ENCODE peak calls at places on chromosomes 13 and 19, in ten cellular contexts. One of them, this sample, is unnamed.

GRCh38 chr13:28535734-28536133 is 40.8 kb upstream of the FLT1 start:
- DNase-seq in NB4: no peak
- DNase-seq in esophagus squamous epithelium: no peak
- DNase-seq in stimulated activated effector memory CD8-positive, alpha-beta T cell treated with anti-CD3 and anti-CD28 coated beads, Interleukin-12 subunit alpha, Interleukin-12 subunit beta, amount 100 ng/mL, for 72 hours: no peak
- DNase-seq in stimulated activated CD4-positive, alpha-beta T cell treated with anti-CD3 and anti-CD28 coated beads, Interleukin-15, amount 100 ng/mL, for 1 hour: no peak
- DNase-seq in caudate nucleus: no peak
- DNase-seq in endodermal cell: no peak
- DNase-seq in pons: no peak
- DNase-seq in WERI-Rb-1: no peak
- DNase-seq in dorsolateral prefrontal cortex: no peak
- DNase-seq in this sample: no peak

GRCh38 chr13:113548778-113549621 is 35.6 kb upstream of the TFDP1 start:
- DNase-seq in NB4: no peak
- DNase-seq in esophagus squamous epithelium: no peak
- DNase-seq in stimulated activated effector memory CD8-positive, alpha-beta T cell treated with anti-CD3 and anti-CD28 coated beads, Interleukin-12 subunit alpha, Interleukin-12 subunit beta, amount 100 ng/mL, for 72 hours: no peak
- DNase-seq in stimulated activated CD4-positive, alpha-beta T cell treated with anti-CD3 and anti-CD28 coated beads, Interleukin-15, amount 100 ng/mL, for 1 hour: no peak
- DNase-seq in caudate nucleus: no peak
- DNase-seq in endodermal cell: peak
- DNase-seq in pons: no peak
- DNase-seq in WERI-Rb-1: peak
- DNase-seq in dorsolateral prefrontal cortex: no peak
- DNase-seq in this sample: no peak

GRCh38 chr13:99380921-99381645 is 73.9 kb upstream of the GPR183 start:
- DNase-seq in NB4: no peak
- DNase-seq in esophagus squamous epithelium: no peak
- DNase-seq in stimulated activated effector memory CD8-positive, alpha-beta T cell treated with anti-CD3 and anti-CD28 coated beads, Interleukin-12 subunit alpha, Interleukin-12 subunit beta, amount 100 ng/mL, for 72 hours: peak
- DNase-seq in stimulated activated CD4-positive, alpha-beta T cell treated with anti-CD3 and anti-CD28 coated beads, Interleukin-15, amount 100 ng/mL, for 1 hour: no peak
- DNase-seq in caudate nucleus: no peak
- DNase-seq in endodermal cell: peak
- DNase-seq in pons: no peak
- DNase-seq in WERI-Rb-1: no peak
- DNase-seq in dorsolateral prefrontal cortex: no peak
- DNase-seq in this sample: no peak

GRCh38 chr19:35902870-35903475 is 644 bp downstream of the HCST start:
- DNase-seq in NB4: no peak
- DNase-seq in esophagus squamous epithelium: no peak
- DNase-seq in stimulated activated effector memory CD8-positive, alpha-beta T cell treated with anti-CD3 and anti-CD28 coated beads, Interleukin-12 subunit alpha, Interleukin-12 subunit beta, amount 100 ng/mL, for 72 hours: no peak
- DNase-seq in stimulated activated CD4-positive, alpha-beta T cell treated with anti-CD3 and anti-CD28 coated beads, Interleukin-15, amount 100 ng/mL, for 1 hour: no peak
- DNase-seq in caudate nucleus: no peak
- DNase-seq in endodermal cell: no peak
- DNase-seq in pons: no peak
- DNase-seq in WERI-Rb-1: no peak
- DNase-seq in dorsolateral prefrontal cortex: no peak
- DNase-seq in this sample: no peak

GRCh38 chr19:9597027-9597426 is 12.7 kb upstream of the ZNF121 start:
- DNase-seq in NB4: no peak
- DNase-seq in esophagus squamous epithelium: no peak
- DNase-seq in stimulated activated effector memory CD8-positive, alpha-beta T cell treated with anti-CD3 and anti-CD28 coated beads, Interleukin-12 subunit alpha, Interleukin-12 subunit beta, amount 100 ng/mL, for 72 hours: no peak
- DNase-seq in stimulated activated CD4-positive, alpha-beta T cell treated with anti-CD3 and anti-CD28 coated beads, Interleukin-15, amount 100 ng/mL, for 1 hour: no peak
- DNase-seq in caudate nucleus: no peak
- DNase-seq in endodermal cell: no peak
- DNase-seq in pons: no peak
- DNase-seq in WERI-Rb-1: no peak
- DNase-seq in dorsolateral prefrontal cortex: no peak
- DNase-seq in this sample: no peak

GRCh38 chr13:33070713-33071112 is 54.5 kb downstream of the KL start:
- DNase-seq in NB4: no peak
- DNase-seq in esophagus squamous epithelium: no peak
- DNase-seq in stimulated activated effector memory CD8-positive, alpha-beta T cell treated with anti-CD3 and anti-CD28 coated beads, Interleukin-12 subunit alpha, Interleukin-12 subunit beta, amount 100 ng/mL, for 72 hours: no peak
- DNase-seq in stimulated activated CD4-positive, alpha-beta T cell treated with anti-CD3 and anti-CD28 coated beads, Interleukin-15, amount 100 ng/mL, for 1 hour: no peak
- DNase-seq in caudate nucleus: no peak
- DNase-seq in endodermal cell: no peak
- DNase-seq in pons: no peak
- DNase-seq in WERI-Rb-1: no peak
- DNase-seq in dorsolateral prefrontal cortex: no peak
- DNase-seq in this sample: no peak

GRCh38 chr19:18815673-18816072 is 16.1 kb upstream of the UPF1 start:
- DNase-seq in NB4: no peak
- DNase-seq in esophagus squamous epithelium: no peak
- DNase-seq in stimulated activated effector memory CD8-positive, alpha-beta T cell treated with anti-CD3 and anti-CD28 coated beads, Interleukin-12 subunit alpha, Interleukin-12 subunit beta, amount 100 ng/mL, for 72 hours: no peak
- DNase-seq in stimulated activated CD4-positive, alpha-beta T cell treated with anti-CD3 and anti-CD28 coated beads, Interleukin-15, amount 100 ng/mL, for 1 hour: no peak
- DNase-seq in caudate nucleus: no peak
- DNase-seq in endodermal cell: no peak
- DNase-seq in pons: no peak
- DNase-seq in WERI-Rb-1: no peak
- DNase-seq in dorsolateral prefrontal cortex: no peak
- DNase-seq in this sample: no peak

GRCh38 chr19:50718255-50719118 is 1.1 kb downstream of the SHANK1 start:
- DNase-seq in NB4: peak
- DNase-seq in esophagus squamous epithelium: no peak
- DNase-seq in stimulated activated effector memory CD8-positive, alpha-beta T cell treated with anti-CD3 and anti-CD28 coated beads, Interleukin-12 subunit alpha, Interleukin-12 subunit beta, amount 100 ng/mL, for 72 hours: no peak
- DNase-seq in stimulated activated CD4-positive, alpha-beta T cell treated with anti-CD3 and anti-CD28 coated beads, Interleukin-15, amount 100 ng/mL, for 1 hour: no peak
- DNase-seq in caudate nucleus: peak
- DNase-seq in endodermal cell: peak
- DNase-seq in pons: no peak
- DNase-seq in WERI-Rb-1: no peak
- DNase-seq in dorsolateral prefrontal cortex: no peak
- DNase-seq in this sample: no peak

GRCh38 chr19:15137777-15138176 is 30.6 kb downstream of the SYDE1 start:
- DNase-seq in NB4: no peak
- DNase-seq in esophagus squamous epithelium: no peak
- DNase-seq in stimulated activated effector memory CD8-positive, alpha-beta T cell treated with anti-CD3 and anti-CD28 coated beads, Interleukin-12 subunit alpha, Interleukin-12 subunit beta, amount 100 ng/mL, for 72 hours: no peak
- DNase-seq in stimulated activated CD4-positive, alpha-beta T cell treated with anti-CD3 and anti-CD28 coated beads, Interleukin-15, amount 100 ng/mL, for 1 hour: no peak
- DNase-seq in caudate nucleus: no peak
- DNase-seq in endodermal cell: peak
- DNase-seq in pons: no peak
- DNase-seq in WERI-Rb-1: no peak
- DNase-seq in dorsolateral prefrontal cortex: no peak
- DNase-seq in this sample: no peak

GRCh38 chr13:31204592-31204991 is 4.8 kb downstream of the B3GLCT start:
- DNase-seq in NB4: peak
- DNase-seq in esophagus squamous epithelium: no peak
- DNase-seq in stimulated activated effector memory CD8-positive, alpha-beta T cell treated with anti-CD3 and anti-CD28 coated beads, Interleukin-12 subunit alpha, Interleukin-12 subunit beta, amount 100 ng/mL, for 72 hours: no peak
- DNase-seq in stimulated activated CD4-positive, alpha-beta T cell treated with anti-CD3 and anti-CD28 coated beads, Interleukin-15, amount 100 ng/mL, for 1 hour: no peak
- DNase-seq in caudate nucleus: no peak
- DNase-seq in endodermal cell: no peak
- DNase-seq in pons: no peak
- DNase-seq in WERI-Rb-1: peak
- DNase-seq in dorsolateral prefrontal cortex: no peak
- DNase-seq in this sample: no peak

GRCh38 chr13:35198821-35199220 is 256.8 kb downstream of the NBEA start:
- DNase-seq in NB4: no peak
- DNase-seq in esophagus squamous epithelium: no peak
- DNase-seq in stimulated activated effector memory CD8-positive, alpha-beta T cell treated with anti-CD3 and anti-CD28 coated beads, Interleukin-12 subunit alpha, Interleukin-12 subunit beta, amount 100 ng/mL, for 72 hours: no peak
- DNase-seq in stimulated activated CD4-positive, alpha-beta T cell treated with anti-CD3 and anti-CD28 coated beads, Interleukin-15, amount 100 ng/mL, for 1 hour: no peak
- DNase-seq in caudate nucleus: no peak
- DNase-seq in endodermal cell: no peak
- DNase-seq in pons: no peak
- DNase-seq in WERI-Rb-1: no peak
- DNase-seq in dorsolateral prefrontal cortex: no peak
- DNase-seq in this sample: no peak

GRCh38 chr19:16326401-16327130 is 1.9 kb downstream of the KLF2 start:
- DNase-seq in NB4: no peak
- DNase-seq in esophagus squamous epithelium: no peak
- DNase-seq in stimulated activated effector memory CD8-positive, alpha-beta T cell treated with anti-CD3 and anti-CD28 coated beads, Interleukin-12 subunit alpha, Interleukin-12 subunit beta, amount 100 ng/mL, for 72 hours: no peak
- DNase-seq in stimulated activated CD4-positive, alpha-beta T cell treated with anti-CD3 and anti-CD28 coated beads, Interleukin-15, amount 100 ng/mL, for 1 hour: peak
- DNase-seq in caudate nucleus: no peak
- DNase-seq in endodermal cell: peak
- DNase-seq in pons: no peak
- DNase-seq in WERI-Rb-1: no peak
- DNase-seq in dorsolateral prefrontal cortex: no peak
- DNase-seq in this sample: no peak

GRCh38 chr13:98890186-98890585 is 87.7 kb downstream of the DOCK9 start:
- DNase-seq in NB4: no peak
- DNase-seq in esophagus squamous epithelium: no peak
- DNase-seq in stimulated activated effector memory CD8-positive, alpha-beta T cell treated with anti-CD3 and anti-CD28 coated beads, Interleukin-12 subunit alpha, Interleukin-12 subunit beta, amount 100 ng/mL, for 72 hours: no peak
- DNase-seq in stimulated activated CD4-positive, alpha-beta T cell treated with anti-CD3 and anti-CD28 coated beads, Interleukin-15, amount 100 ng/mL, for 1 hour: no peak
- DNase-seq in caudate nucleus: peak
- DNase-seq in endodermal cell: no peak
- DNase-seq in pons: peak
- DNase-seq in WERI-Rb-1: no peak
- DNase-seq in dorsolateral prefrontal cortex: peak
- DNase-seq in this sample: peak

GRCh38 chr19:47381653-47382279 is 32.7 kb downstream of the DHX34 start:
- DNase-seq in NB4: peak
- DNase-seq in esophagus squamous epithelium: no peak
- DNase-seq in stimulated activated effector memory CD8-positive, alpha-beta T cell treated with anti-CD3 and anti-CD28 coated beads, Interleukin-12 subunit alpha, Interleukin-12 subunit beta, amount 100 ng/mL, for 72 hours: no peak
- DNase-seq in stimulated activated CD4-positive, alpha-beta T cell treated with anti-CD3 and anti-CD28 coated beads, Interleukin-15, amount 100 ng/mL, for 1 hour: no peak
- DNase-seq in caudate nucleus: no peak
- DNase-seq in endodermal cell: no peak
- DNase-seq in pons: no peak
- DNase-seq in WERI-Rb-1: no peak
- DNase-seq in dorsolateral prefrontal cortex: no peak
- DNase-seq in this sample: no peak

GRCh38 chr13:36559388-36559787 is 114.4 kb upstream of the SERTM1 start:
- DNase-seq in NB4: no peak
- DNase-seq in esophagus squamous epithelium: no peak
- DNase-seq in stimulated activated effector memory CD8-positive, alpha-beta T cell treated with anti-CD3 and anti-CD28 coated beads, Interleukin-12 subunit alpha, Interleukin-12 subunit beta, amount 100 ng/mL, for 72 hours: no peak
- DNase-seq in stimulated activated CD4-positive, alpha-beta T cell treated with anti-CD3 and anti-CD28 coated beads, Interleukin-15, amount 100 ng/mL, for 1 hour: no peak
- DNase-seq in caudate nucleus: no peak
- DNase-seq in endodermal cell: no peak
- DNase-seq in pons: no peak
- DNase-seq in WERI-Rb-1: no peak
- DNase-seq in dorsolateral prefrontal cortex: no peak
- DNase-seq in this sample: no peak

GRCh38 chr13:111326621-111326965 is 6.2 kb downstream of the TEX29 start:
- DNase-seq in NB4: no peak
- DNase-seq in esophagus squamous epithelium: no peak
- DNase-seq in stimulated activated effector memory CD8-positive, alpha-beta T cell treated with anti-CD3 and anti-CD28 coated beads, Interleukin-12 subunit alpha, Interleukin-12 subunit beta, amount 100 ng/mL, for 72 hours: no peak
- DNase-seq in stimulated activated CD4-positive, alpha-beta T cell treated with anti-CD3 and anti-CD28 coated beads, Interleukin-15, amount 100 ng/mL, for 1 hour: no peak
- DNase-seq in caudate nucleus: no peak
- DNase-seq in endodermal cell: no peak
- DNase-seq in pons: no peak
- DNase-seq in WERI-Rb-1: no peak
- DNase-seq in dorsolateral prefrontal cortex: no peak
- DNase-seq in this sample: no peak

GRCh38 chr19:47704024-47704423 is 9.2 kb upstream of the EHD2 start:
- DNase-seq in NB4: no peak
- DNase-seq in esophagus squamous epithelium: no peak
- DNase-seq in stimulated activated effector memory CD8-positive, alpha-beta T cell treated with anti-CD3 and anti-CD28 coated beads, Interleukin-12 subunit alpha, Interleukin-12 subunit beta, amount 100 ng/mL, for 72 hours: no peak
- DNase-seq in stimulated activated CD4-positive, alpha-beta T cell treated with anti-CD3 and anti-CD28 coated beads, Interleukin-15, amount 100 ng/mL, for 1 hour: no peak
- DNase-seq in caudate nucleus: no peak
- DNase-seq in endodermal cell: no peak
- DNase-seq in pons: no peak
- DNase-seq in WERI-Rb-1: no peak
- DNase-seq in dorsolateral prefrontal cortex: no peak
- DNase-seq in this sample: no peak

GRCh38 chr19:40662925-40663711 is 27.3 kb downstream of the NUMBL start:
- DNase-seq in NB4: peak
- DNase-seq in esophagus squamous epithelium: peak
- DNase-seq in stimulated activated effector memory CD8-positive, alpha-beta T cell treated with anti-CD3 and anti-CD28 coated beads, Interleukin-12 subunit alpha, Interleukin-12 subunit beta, amount 100 ng/mL, for 72 hours: peak
- DNase-seq in stimulated activated CD4-positive, alpha-beta T cell treated with anti-CD3 and anti-CD28 coated beads, Interleukin-15, amount 100 ng/mL, for 1 hour: peak
- DNase-seq in caudate nucleus: peak
- DNase-seq in endodermal cell: peak
- DNase-seq in pons: peak
- DNase-seq in WERI-Rb-1: peak
- DNase-seq in dorsolateral prefrontal cortex: peak
- DNase-seq in this sample: peak

GRCh38 chr13:24724714-24725113 is 39.3 kb upstream of the RNF17 start:
- DNase-seq in NB4: no peak
- DNase-seq in esophagus squamous epithelium: no peak
- DNase-seq in stimulated activated effector memory CD8-positive, alpha-beta T cell treated with anti-CD3 and anti-CD28 coated beads, Interleukin-12 subunit alpha, Interleukin-12 subunit beta, amount 100 ng/mL, for 72 hours: no peak
- DNase-seq in stimulated activated CD4-positive, alpha-beta T cell treated with anti-CD3 and anti-CD28 coated beads, Interleukin-15, amount 100 ng/mL, for 1 hour: no peak
- DNase-seq in caudate nucleus: no peak
- DNase-seq in endodermal cell: no peak
- DNase-seq in pons: no peak
- DNase-seq in WERI-Rb-1: no peak
- DNase-seq in dorsolateral prefrontal cortex: no peak
- DNase-seq in this sample: no peak

GRCh38 chr13:75326173-75327131 is 155.5 kb downstream of the TBC1D4 start:
- DNase-seq in NB4: no peak
- DNase-seq in esophagus squamous epithelium: no peak
- DNase-seq in stimulated activated effector memory CD8-positive, alpha-beta T cell treated with anti-CD3 and anti-CD28 coated beads, Interleukin-12 subunit alpha, Interleukin-12 subunit beta, amount 100 ng/mL, for 72 hours: peak
- DNase-seq in stimulated activated CD4-positive, alpha-beta T cell treated with anti-CD3 and anti-CD28 coated beads, Interleukin-15, amount 100 ng/mL, for 1 hour: peak
- DNase-seq in caudate nucleus: no peak
- DNase-seq in endodermal cell: peak
- DNase-seq in pons: no peak
- DNase-seq in WERI-Rb-1: no peak
- DNase-seq in dorsolateral prefrontal cortex: no peak
- DNase-seq in this sample: no peak

GRCh38 chr13:68076046-68076445 is 845.9 kb upstream of the PCDH9 start:
- DNase-seq in NB4: no peak
- DNase-seq in esophagus squamous epithelium: no peak
- DNase-seq in stimulated activated effector memory CD8-positive, alpha-beta T cell treated with anti-CD3 and anti-CD28 coated beads, Interleukin-12 subunit alpha, Interleukin-12 subunit beta, amount 100 ng/mL, for 72 hours: no peak
- DNase-seq in stimulated activated CD4-positive, alpha-beta T cell treated with anti-CD3 and anti-CD28 coated beads, Interleukin-15, amount 100 ng/mL, for 1 hour: no peak
- DNase-seq in caudate nucleus: no peak
- DNase-seq in endodermal cell: no peak
- DNase-seq in pons: no peak
- DNase-seq in WERI-Rb-1: no peak
- DNase-seq in dorsolateral prefrontal cortex: no peak
- DNase-seq in this sample: no peak

GRCh38 chr13:98189841-98190505 is 12.9 kb upstream of the RNF113B start:
- DNase-seq in NB4: peak
- DNase-seq in esophagus squamous epithelium: no peak
- DNase-seq in stimulated activated effector memory CD8-positive, alpha-beta T cell treated with anti-CD3 and anti-CD28 coated beads, Interleukin-12 subunit alpha, Interleukin-12 subunit beta, amount 100 ng/mL, for 72 hours: no peak
- DNase-seq in stimulated activated CD4-positive, alpha-beta T cell treated with anti-CD3 and anti-CD28 coated beads, Interleukin-15, amount 100 ng/mL, for 1 hour: no peak
- DNase-seq in caudate nucleus: no peak
- DNase-seq in endodermal cell: no peak
- DNase-seq in pons: no peak
- DNase-seq in WERI-Rb-1: no peak
- DNase-seq in dorsolateral prefrontal cortex: no peak
- DNase-seq in this sample: no peak

GRCh38 chr19:645912-646797 is 6.5 kb downstream of the FGF22 start:
- DNase-seq in NB4: no peak
- DNase-seq in esophagus squamous epithelium: no peak
- DNase-seq in stimulated activated effector memory CD8-positive, alpha-beta T cell treated with anti-CD3 and anti-CD28 coated beads, Interleukin-12 subunit alpha, Interleukin-12 subunit beta, amount 100 ng/mL, for 72 hours: no peak
- DNase-seq in stimulated activated CD4-positive, alpha-beta T cell treated with anti-CD3 and anti-CD28 coated beads, Interleukin-15, amount 100 ng/mL, for 1 hour: no peak
- DNase-seq in caudate nucleus: no peak
- DNase-seq in endodermal cell: no peak
- DNase-seq in pons: no peak
- DNase-seq in WERI-Rb-1: no peak
- DNase-seq in dorsolateral prefrontal cortex: no peak
- DNase-seq in this sample: no peak

GRCh38 chr13:106612688-106613087 is 44.8 kb upstream of the ARGLU1 start:
- DNase-seq in NB4: peak
- DNase-seq in esophagus squamous epithelium: no peak
- DNase-seq in stimulated activated effector memory CD8-positive, alpha-beta T cell treated with anti-CD3 and anti-CD28 coated beads, Interleukin-12 subunit alpha, Interleukin-12 subunit beta, amount 100 ng/mL, for 72 hours: no peak
- DNase-seq in stimulated activated CD4-positive, alpha-beta T cell treated with anti-CD3 and anti-CD28 coated beads, Interleukin-15, amount 100 ng/mL, for 1 hour: no peak
- DNase-seq in caudate nucleus: no peak
- DNase-seq in endodermal cell: no peak
- DNase-seq in pons: peak
- DNase-seq in WERI-Rb-1: no peak
- DNase-seq in dorsolateral prefrontal cortex: no peak
- DNase-seq in this sample: no peak

GRCh38 chr13:22717036-22717435 is 463.7 kb upstream of the SGCG start:
- DNase-seq in NB4: no peak
- DNase-seq in esophagus squamous epithelium: no peak
- DNase-seq in stimulated activated effector memory CD8-positive, alpha-beta T cell treated with anti-CD3 and anti-CD28 coated beads, Interleukin-12 subunit alpha, Interleukin-12 subunit beta, amount 100 ng/mL, for 72 hours: no peak
- DNase-seq in stimulated activated CD4-positive, alpha-beta T cell treated with anti-CD3 and anti-CD28 coated beads, Interleukin-15, amount 100 ng/mL, for 1 hour: no peak
- DNase-seq in caudate nucleus: no peak
- DNase-seq in endodermal cell: no peak
- DNase-seq in pons: peak
- DNase-seq in WERI-Rb-1: no peak
- DNase-seq in dorsolateral prefrontal cortex: no peak
- DNase-seq in this sample: peak

GRCh38 chr19:43766755-43767043 is 11.9 kb upstream of the SMG9 start:
- DNase-seq in NB4: no peak
- DNase-seq in esophagus squamous epithelium: no peak
- DNase-seq in stimulated activated effector memory CD8-positive, alpha-beta T cell treated with anti-CD3 and anti-CD28 coated beads, Interleukin-12 subunit alpha, Interleukin-12 subunit beta, amount 100 ng/mL, for 72 hours: no peak
- DNase-seq in stimulated activated CD4-positive, alpha-beta T cell treated with anti-CD3 and anti-CD28 coated beads, Interleukin-15, amount 100 ng/mL, for 1 hour: no peak
- DNase-seq in caudate nucleus: no peak
- DNase-seq in endodermal cell: no peak
- DNase-seq in pons: no peak
- DNase-seq in WERI-Rb-1: no peak
- DNase-seq in dorsolateral prefrontal cortex: no peak
- DNase-seq in this sample: no peak

GRCh38 chr19:46928951-46929350 is 68.2 kb downstream of the ARHGAP35 start:
- DNase-seq in NB4: no peak
- DNase-seq in esophagus squamous epithelium: no peak
- DNase-seq in stimulated activated effector memory CD8-positive, alpha-beta T cell treated with anti-CD3 and anti-CD28 coated beads, Interleukin-12 subunit alpha, Interleukin-12 subunit beta, amount 100 ng/mL, for 72 hours: no peak
- DNase-seq in stimulated activated CD4-positive, alpha-beta T cell treated with anti-CD3 and anti-CD28 coated beads, Interleukin-15, amount 100 ng/mL, for 1 hour: no peak
- DNase-seq in caudate nucleus: no peak
- DNase-seq in endodermal cell: no peak
- DNase-seq in pons: no peak
- DNase-seq in WERI-Rb-1: no peak
- DNase-seq in dorsolateral prefrontal cortex: no peak
- DNase-seq in this sample: no peak